ENCODE peak calls at places on chromosomes 13 and 19, in seven cellular contexts. G is IMR-90, A is neuronal stem cell, T is trophoblast cell, N is mesendoderm, H is H9, K is H1. R is an unnamed sample. For H3K27me3, the result is how much of the 10 kb centered on the place peaks cover.

GRCh38 chr19:18774107-18774506 is 17.0 kb downstream of the COMP start:
- DNase-seq in G (no peak), N (no peak), H (no peak), K (no peak), T (no peak), A (no peak), R (no peak)

GRCh38 chr13:94860981-94861407 is 148.6 kb upstream of the SOX21 start:
- DNase-seq in G (peak), T (no peak), H (no peak), K (no peak), N (no peak), A (no peak), R (peak)

GRCh38 chr19:11164879-11165406 is 9.4 kb upstream of the SPC24 start:
- DNase-seq in K (no peak), T (no peak), A (no peak), G (peak), H (no peak), N (no peak), R (no peak)

GRCh38 chr13:48019796-48020195 is 17.7 kb upstream of the NUDT15 start:
- DNase-seq in K (no peak), N (no peak), A (no peak), H (no peak), T (no peak), G (no peak), R (no peak)

GRCh38 chr13:70310720-70311119 is 202.5 kb upstream of the KLHL1 start:
- DNase-seq in G (no peak), A (peak), H (no peak), K (no peak), N (peak), T (peak), R (peak)

GRCh38 chr13:25971499-25972145 is 80.2 kb downstream of the SHISA2 start:
- DNase-seq in A (no peak), K (no peak), T (no peak), H (no peak), N (no peak), G (no peak), R (no peak)

GRCh38 chr13:30128095-30128494 is 179.3 kb downstream of the KATNAL1 start:
- DNase-seq in N (no peak), K (no peak), G (no peak), A (no peak), T (no peak), H (no peak), R (no peak)

GRCh38 chr13:92677571-92677970 is 549.0 kb upstream of the GPC6 start:
- DNase-seq in N (peak), A (no peak), G (no peak), K (no peak), H (peak), T (no peak), R (no peak)

GRCh38 chr19:31567776-31568175 is 218.5 kb upstream of the TSHZ3 start:
- DNase-seq in K (no peak), H (no peak), T (no peak), G (no peak), A (no peak), N (no peak), R (no peak)

GRCh38 chr19:17846146-17846545 is 1.6 kb downstream of the JAK3 start:
- DNase-seq in K (no peak), T (no peak), A (no peak), H (no peak), G (no peak), N (no peak), R (no peak)

GRCh38 chr13:101626925-101627555 is 174.6 kb downstream of the ITGBL1 start:
- DNase-seq in G (peak), A (no peak), H (no peak), T (no peak), N (no peak), K (no peak), R (peak)

GRCh38 chr13:77975358-77976042 is 56.9 kb upstream of the EDNRB start:
- DNase-seq in H (no peak), A (no peak), G (no peak), N (no peak), T (peak), K (no peak), R (no peak)

GRCh38 chr13:95564948-95565347 is 12.4 kb downstream of the CLDN10 start:
- DNase-seq in T (peak), N (no peak), G (peak), A (no peak), K (no peak), H (no peak), R (peak)

GRCh38 chr19:1610579-1610978 is 5.3 kb upstream of the UQCR11 start:
- DNase-seq in N (no peak), A (no peak), H (no peak), G (no peak), T (no peak), K (no peak), R (no peak)

GRCh38 chr13:104608280-104608679 is 1542.1 kb upstream of the SLC10A2 start:
- DNase-seq in N (peak), H (no peak), K (no peak), A (no peak), G (no peak), T (no peak), R (no peak)

GRCh38 chr19:50203281-50204080 is at the start of gene MYH14:
- DNase-seq in G (no peak), A (peak), H (peak), K (peak), T (peak), N (peak), R (no peak)

GRCh38 chr13:49935171-49936084 is 712 bp downstream of the SPRYD7 start:
- DNase-seq in K (no peak), H (peak), G (peak), N (peak), T (peak), A (peak), R (peak)

GRCh38 chr13:28478127-28478526 is 16.8 kb downstream of the FLT1 start:
- DNase-seq in N (no peak), G (peak), H (no peak), A (no peak), K (no peak), T (no peak), R (peak)

GRCh38 chr19:5907216-5907615 is 2.5 kb downstream of the VMAC start:
- DNase-seq in T (no peak), H (no peak), G (no peak), A (no peak), N (no peak), K (no peak), R (no peak)

GRCh38 chr13:94435604-94436226 is 43.8 kb downstream of the DCT start:
- DNase-seq in G (peak), A (peak), N (peak), T (peak), K (no peak), H (no peak), R (peak)

GRCh38 chr13:24452044-24452443 is 60.5 kb downstream of the PARP4 start:
- DNase-seq in A (no peak), T (no peak), K (no peak), H (no peak), G (no peak), N (no peak), R (no peak)

GRCh38 chr13:19927117-19927734 is 31.3 kb upstream of the ZMYM2 start:
- DNase-seq in T (peak), K (no peak), G (peak), N (peak), H (no peak), A (no peak), R (peak)

GRCh38 chr19:14463747-14464146 is 11.4 kb downstream of the PTGER1 start:
- DNase-seq in N (no peak), G (no peak), H (no peak), A (no peak), T (no peak), K (no peak), R (no peak)

GRCh38 chr13:83666126-83666525 is 216.1 kb downstream of the SLITRK1 start:
- DNase-seq in T (no peak), H (no peak), K (no peak), N (no peak), G (peak), A (no peak), R (no peak)

GRCh38 chr13:113086991-113087922 is 18.3 kb upstream of the F7 start:
- DNase-seq in H (no peak), N (no peak), G (no peak), K (no peak), A (no peak), T (no peak), R (no peak)

GRCh38 chr13:96053003-96053703 is at the start of gene UGGT2:
- DNase-seq in N (peak), T (peak), K (peak), H (peak), G (peak), A (peak), R (peak)

GRCh38 chr13:113898391-113898790 is 34.5 kb upstream of the GAS6 start:
- DNase-seq in N (no peak), K (no peak), A (no peak), T (no peak), G (no peak), H (no peak), R (no peak)

GRCh38 chr19:2540251-2540645 is 64.3 kb downstream of the GADD45B start:
- DNase-seq in G (no peak), H (no peak), A (no peak), T (no peak), N (no peak), K (no peak), R (no peak)

GRCh38 chr13:83498486-83499190 is 383.6 kb downstream of the SLITRK1 start:
- DNase-seq in H (no peak), A (no peak), N (no peak), T (no peak), K (no peak), G (peak), R (no peak)

GRCh38 chr19:47023448-47023794 is 3.8 kb downstream of the NPAS1 start:
- DNase-seq in T (no peak), A (no peak), H (no peak), K (no peak), G (no peak), N (no peak), R (no peak)

GRCh38 chr19:47026156-47026555 is 6.5 kb downstream of the NPAS1 start:
- DNase-seq in G (no peak), A (no peak), K (no peak), T (no peak), N (no peak), H (no peak), R (no peak)

GRCh38 chr19:47022140-47022536 is 2.5 kb downstream of the NPAS1 start:
- DNase-seq in T (no peak), H (peak), K (no peak), G (no peak), A (no peak), N (no peak), R (no peak)

GRCh38 chr19:47022541-47023447 is 3.2 kb downstream of the NPAS1 start:
- DNase-seq in K (no peak), H (peak), N (no peak), A (no peak), G (no peak), T (no peak), R (no peak)

GRCh38 chr19:47024502-47024901 is 4.9 kb downstream of the NPAS1 start:
- DNase-seq in H (no peak), K (no peak), T (no peak), N (no peak), G (no peak), A (no peak), R (no peak)
- H3K27me3 ChIP-seq in H (under half), K (under half), T (under half), N (under half), G (half or more), A (half or more), R (half or more)

DNA sequence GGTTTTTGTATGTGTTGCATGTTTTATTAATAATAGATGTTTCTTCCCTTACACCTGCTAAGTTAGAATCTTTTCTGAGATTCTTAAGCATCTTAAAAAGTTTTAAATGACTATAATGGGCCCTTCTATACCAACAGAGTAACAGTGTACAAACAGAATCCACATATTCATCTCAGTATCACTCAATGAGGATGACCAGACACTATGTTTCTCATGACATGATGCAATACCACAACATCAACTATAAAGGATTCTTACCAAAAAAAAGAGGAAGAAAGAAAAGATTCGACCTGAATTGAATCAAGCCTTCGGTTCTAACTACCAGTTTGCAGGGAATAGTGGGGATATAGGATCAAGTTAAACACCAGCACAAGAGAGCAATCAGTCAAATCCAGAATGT is 56.5 kb downstream of the INTS6 start:
- DNase-seq in G (peak), H (no peak), T (no peak), N (no peak), K (no peak), A (no peak), R (peak)
- H3K23ac ChIP-seq in G (no peak), H (no peak), T (no peak), N (no peak), K (no peak), A (no peak), R (no peak)

DNA sequence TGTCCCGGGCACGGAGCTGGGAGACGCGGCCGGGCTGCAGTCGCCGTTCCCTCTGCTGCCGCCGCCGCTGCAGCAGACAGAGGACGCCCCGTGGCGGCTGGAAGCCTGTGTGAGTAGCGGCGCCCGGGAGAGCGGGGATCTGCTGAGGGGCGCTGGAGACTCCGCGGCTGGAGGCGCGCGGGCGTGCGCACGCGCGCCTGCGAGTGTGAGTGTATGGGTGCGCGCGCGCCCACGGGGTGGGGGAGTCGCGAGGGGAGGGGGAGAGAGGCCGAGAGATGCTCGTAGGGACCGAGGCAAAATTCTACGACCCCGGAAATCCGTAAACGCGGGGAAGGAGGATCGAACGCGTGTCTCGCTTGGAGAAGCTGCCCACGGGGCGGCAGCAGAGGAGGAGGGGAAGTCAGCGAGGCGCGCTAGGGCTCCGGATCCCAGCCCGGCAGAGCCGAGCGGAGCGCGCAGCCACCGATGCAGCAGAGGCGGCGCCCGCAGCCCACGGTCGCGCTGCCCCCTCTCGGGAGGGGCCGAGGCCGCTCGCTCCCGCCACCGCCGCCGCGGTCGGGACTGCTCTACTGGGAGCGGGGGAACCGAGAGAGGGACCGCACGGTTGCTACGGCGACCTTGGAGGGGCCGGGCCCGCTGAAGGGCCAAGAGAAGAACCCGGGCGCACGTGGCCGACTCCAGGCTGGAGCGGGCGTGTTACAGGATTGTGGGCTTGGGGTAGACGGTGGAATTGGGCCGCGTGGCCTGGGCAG is at the start of gene ENOX1:
- DNase-seq in N (peak), G (peak), A (peak), H (peak), K (peak), T (peak), R (peak)
- H3K27me3 ChIP-seq in N (under half), G (under half), A (under half), H (under half), K (half or more), T (under half), R (under half)

GRCh38 chr13:100436099-100436498 is 152.5 kb downstream of the GGACT start:
- DNase-seq in K (no peak), N (no peak), A (no peak), H (no peak), G (no peak), T (no peak), R (no peak)

GRCh38 chr13:100433475-100433874 is 155.1 kb downstream of the GGACT start:
- DNase-seq in H (no peak), A (no peak), T (no peak), N (no peak), K (no peak), G (no peak), R (no peak)

GRCh38 chr13:100438059-100438788 is 150.4 kb downstream of the GGACT start:
- DNase-seq in H (no peak), G (no peak), K (no peak), N (no peak), A (no peak), T (no peak), R (no peak)

GRCh38 chr13:100432611-100433010 is 156.0 kb downstream of the GGACT start:
- DNase-seq in A (no peak), T (no peak), K (no peak), H (no peak), G (no peak), N (no peak), R (no peak)

DNA sequence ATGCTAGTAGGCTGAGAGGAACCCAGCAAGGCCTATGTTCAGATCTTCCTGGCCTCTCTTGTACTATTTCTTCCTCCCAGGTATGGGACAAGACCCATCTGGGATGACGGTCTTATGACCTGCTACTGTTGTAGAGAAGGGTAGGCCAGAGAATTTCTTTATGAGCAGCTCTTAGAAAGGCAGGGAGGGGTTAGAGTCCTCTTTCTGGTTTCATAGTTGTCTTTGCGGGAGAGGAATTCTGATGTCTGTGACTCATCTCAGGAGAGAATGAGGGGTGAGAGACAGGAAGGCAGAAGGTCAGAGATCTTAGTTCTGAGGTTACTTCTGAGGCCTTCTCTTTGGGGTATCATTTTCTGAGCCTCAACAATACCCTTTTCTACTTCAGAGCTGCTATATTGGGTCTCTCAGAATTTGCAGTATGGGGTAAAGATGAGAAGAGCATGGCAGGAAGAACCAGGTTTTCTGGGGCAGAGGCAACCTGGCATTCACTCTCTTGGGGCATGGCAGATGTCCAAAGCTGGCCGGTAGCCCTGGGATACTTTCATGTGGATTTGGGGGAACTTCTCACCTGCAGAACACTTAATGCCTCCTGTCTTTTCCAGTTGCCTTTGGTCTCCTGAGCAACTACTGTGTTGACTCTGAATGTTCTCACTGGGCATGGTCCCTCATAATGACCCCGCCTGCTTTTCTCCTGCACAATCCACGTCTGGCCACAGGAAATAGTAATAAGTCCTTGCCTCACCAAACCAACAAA is 154.4 kb downstream of the GGACT start:
- DNase-seq in H (no peak), A (no peak), K (no peak), N (peak), G (peak), T (no peak), R (peak)
- H3K23ac ChIP-seq in H (no peak), A (no peak), K (no peak), N (no peak), G (peak), T (no peak), R (no peak)

DNA sequence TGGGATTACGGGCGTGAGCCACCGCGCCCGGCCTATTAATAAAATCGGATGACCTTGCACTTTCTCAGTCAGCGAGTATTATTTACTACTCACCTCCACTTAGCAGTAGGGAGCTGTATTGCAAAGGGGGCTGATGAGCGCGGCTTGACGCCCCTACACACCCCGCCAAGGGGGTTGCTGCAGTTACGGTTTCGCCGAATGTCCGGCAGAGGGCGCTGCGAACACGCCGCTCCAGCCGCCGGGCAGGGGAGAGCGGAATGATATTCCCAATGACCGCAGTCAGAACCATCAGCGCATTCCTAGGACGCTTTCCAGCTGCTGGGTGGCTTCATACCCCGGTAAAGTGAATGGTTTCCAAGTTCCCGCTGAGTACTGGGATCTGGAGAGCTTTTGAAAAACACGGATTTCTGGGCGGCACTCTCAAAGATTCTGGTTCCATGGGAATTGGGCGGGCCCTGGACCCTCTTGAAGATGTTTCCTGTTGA is 30.0 kb upstream of the TPT1 start:
- DNase-seq in H (peak), K (peak), G (peak), A (peak), N (peak), T (peak), R (peak)
- H3K27me3 ChIP-seq in H (under half), K (under half), G (under half), A (under half), N (under half), T (under half), R (under half)

GRCh38 chr13:58964048-58964447 is 1199.7 kb downstream of the DIAPH3 start:
- DNase-seq in H (no peak), N (no peak), G (no peak), K (no peak), T (no peak), A (no peak), R (no peak)

GRCh38 chr13:58963321-58963720 is 1200.4 kb downstream of the DIAPH3 start:
- DNase-seq in G (no peak), A (no peak), K (no peak), T (no peak), N (no peak), H (no peak), R (no peak)

GRCh38 chr13:58955546-58956385 is 1208.0 kb downstream of the DIAPH3 start:
- DNase-seq in A (no peak), K (no peak), N (no peak), G (no peak), T (no peak), H (no peak), R (no peak)

DNA sequence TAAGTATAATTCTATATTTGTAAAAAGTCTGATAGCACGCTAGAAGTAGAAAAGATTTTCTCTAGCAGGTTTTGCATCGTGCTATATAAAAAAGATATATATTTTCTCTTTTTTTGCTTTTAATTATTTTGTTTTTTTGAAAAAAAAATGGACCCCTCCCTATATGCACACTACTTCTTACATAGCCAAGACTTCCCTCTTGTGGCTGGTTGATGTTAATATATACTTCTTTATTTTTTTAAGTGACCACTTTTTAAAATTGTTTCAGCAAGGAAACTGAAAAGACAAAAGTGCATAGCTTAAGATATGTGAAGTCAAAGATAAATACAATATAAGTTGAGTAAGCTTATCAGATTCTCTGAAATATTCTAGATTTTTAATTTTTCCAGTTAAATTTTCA is 1202.8 kb downstream of the DIAPH3 start:
- DNase-seq in G (peak), T (peak), N (peak), A (no peak), K (no peak), H (no peak), R (peak)
- H3K23ac ChIP-seq in G (no peak), T (no peak), N (no peak), A (no peak), K (no peak), H (no peak), R (no peak)